ENCODE peak calls at places on chromosomes 11 and 22, in five cellular contexts. T, S, K, Q and P are unnamed samples. For H3K9me3, the result is how much of the 10 kb centered on the place peaks cover.

GRCh38 chr11:69949327-69949726 is 128.8 kb upstream of the ANO1 start:
- DNase-seq in T (peak), S (no peak), Q (no peak), K (peak), P (no peak)

GRCh38 chr11:13183094-13183825 is 94.3 kb upstream of the BMAL1 start:
- DNase-seq in S (no peak), Q (peak), K (no peak), T (no peak), P (no peak)

GRCh38 chr11:85947431-85948272 is 92.5 kb downstream of the CCDC83 start:
- DNase-seq in T (peak), S (no peak), Q (no peak), K (no peak), P (no peak)

GRCh38 chr11:100674212-100674611 is 12.9 kb upstream of the ARHGAP42 start:
- DNase-seq in K (no peak), Q (no peak), S (no peak), T (no peak), P (no peak)

GRCh38 chr11:107116358-107116757 is 98.1 kb upstream of the GUCY1A2 start:
- DNase-seq in Q (no peak), T (no peak), K (no peak), S (no peak), P (no peak)

GRCh38 chr22:26763633-26764295 is 106.4 kb downstream of the MIAT start:
- DNase-seq in S (no peak), T (peak), Q (no peak), K (peak), P (no peak)

GRCh38 chr11:129331217-129331616 is 44.4 kb upstream of the BARX2 start:
- DNase-seq in S (no peak), T (no peak), K (peak), Q (no peak), P (peak)

GRCh38 chr11:120401506-120401905 is 65.3 kb downstream of the ARHGEF12 start:
- DNase-seq in Q (no peak), T (no peak), S (no peak), K (no peak), P (no peak)

GRCh38 chr11:122235615-122236014 is 119.6 kb upstream of the BLID start:
- DNase-seq in Q (no peak), S (no peak), T (no peak), K (no peak), P (no peak)

GRCh38 chr11:2898366-2899079 is 12.9 kb upstream of the CDKN1C start:
- DNase-seq in Q (no peak), K (no peak), T (peak), S (peak), P (peak)

GRCh38 chr11:65696802-65697552 is 15.1 kb upstream of the KAT5 start:
- DNase-seq in T (no peak), Q (no peak), K (no peak), S (no peak), P (no peak)
- H3K4me3 ChIP-seq in T (no peak), Q (no peak), K (no peak), S (no peak), P (no peak)

GRCh38 chr11:104531075-104531474 is 367.1 kb upstream of the PDGFD start:
- DNase-seq in Q (peak), S (no peak), T (no peak), K (peak), P (no peak)
- TF ChIP-seq CTCF in Q (peak), S (no peak), T (no peak), K (peak), P (no peak)

GRCh38 chr22:47879346-47879745 is 1116.9 kb downstream of the TBC1D22A start:
- DNase-seq in K (no peak), Q (no peak), T (no peak), S (no peak), P (no peak)

GRCh38 chr22:47884200-47884599 is 1121.8 kb downstream of the TBC1D22A start:
- DNase-seq in T (peak), K (no peak), S (no peak), Q (no peak), P (no peak)

GRCh38 chr22:47872761-47873535 is 1110.5 kb downstream of the TBC1D22A start:
- DNase-seq in S (no peak), K (no peak), Q (no peak), T (no peak), P (no peak)

GRCh38 chr22:47883757-47884156 is 1121.3 kb downstream of the TBC1D22A start:
- DNase-seq in T (peak), Q (no peak), S (no peak), K (no peak), P (no peak)

DNA sequence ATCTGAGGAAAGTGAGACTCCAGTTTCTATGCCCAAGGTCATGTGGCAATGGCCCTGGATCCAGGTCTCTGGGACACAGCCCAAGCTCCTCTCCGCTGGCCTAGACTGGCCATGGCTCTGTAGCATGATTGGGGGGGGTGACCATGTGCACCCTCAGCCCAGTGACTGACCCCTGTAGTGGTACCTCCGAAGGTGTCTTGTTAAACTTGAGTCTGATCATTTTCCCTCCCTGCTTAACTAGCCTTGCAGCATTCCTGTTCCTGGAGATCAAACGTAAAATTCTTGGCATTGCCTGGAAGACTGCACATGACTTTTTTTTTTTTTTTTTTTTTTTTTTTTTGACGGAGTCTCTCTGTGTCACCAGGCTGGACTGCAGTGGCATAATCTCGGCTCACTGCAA is 1116.0 kb downstream of the TBC1D22A start:
- DNase-seq in K (no peak), Q (no peak), S (no peak), T (no peak), P (no peak)
- H3K9me3 ChIP-seq in K (under half), Q (under half), S (under half), T (under half), P (under half)

GRCh38 chr11:78140392-78141077 is 1.1 kb upstream of the ALG8 start:
- DNase-seq in K (no peak), Q (no peak), S (no peak), T (no peak), P (no peak)
- H3K4me3 ChIP-seq in K (peak), Q (peak), S (peak), T (peak), P (peak)

GRCh38 chr22:38309614-38310517 is 7.4 kb downstream of the CSNK1E start:
- DNase-seq in Q (no peak), T (peak), S (no peak), K (no peak), P (no peak)
- TF ChIP-seq CTCF in Q (no peak), T (no peak), S (no peak), K (no peak), P (no peak)

GRCh38 chr22:11628651-11629511 is 3899.1 kb upstream of the OR11H1 start:
- DNase-seq in K (no peak), S (no peak), Q (no peak), T (peak), P (no peak)
- H3K9me3 ChIP-seq in K (half or more), S (under half), Q (under half), T (under half), P (half or more)

DNA sequence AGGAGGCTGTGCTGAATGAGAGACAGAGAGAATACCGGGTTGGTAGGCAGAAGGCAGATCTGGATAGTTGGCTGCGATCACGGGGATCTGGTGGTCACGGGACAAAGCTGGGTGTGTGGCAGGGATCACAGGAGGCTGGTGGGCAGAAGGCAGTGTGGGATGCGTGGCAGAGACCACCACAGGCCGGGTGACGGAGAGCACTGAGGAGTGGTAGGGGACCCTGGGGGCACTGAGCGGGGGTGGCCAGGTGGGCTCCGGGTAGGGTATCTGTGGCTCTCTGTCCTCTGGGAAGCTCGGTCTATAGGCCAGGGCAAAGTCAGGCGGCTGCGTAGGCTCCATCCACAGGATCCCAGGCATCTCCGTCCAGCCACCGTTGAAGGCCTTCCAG is 1.4 kb downstream of the CD248 start:
- DNase-seq in S (no peak), K (no peak), T (peak), Q (no peak), P (no peak)
- H3K4me3 ChIP-seq in S (peak), K (no peak), T (peak), Q (no peak), P (peak)

DNA sequence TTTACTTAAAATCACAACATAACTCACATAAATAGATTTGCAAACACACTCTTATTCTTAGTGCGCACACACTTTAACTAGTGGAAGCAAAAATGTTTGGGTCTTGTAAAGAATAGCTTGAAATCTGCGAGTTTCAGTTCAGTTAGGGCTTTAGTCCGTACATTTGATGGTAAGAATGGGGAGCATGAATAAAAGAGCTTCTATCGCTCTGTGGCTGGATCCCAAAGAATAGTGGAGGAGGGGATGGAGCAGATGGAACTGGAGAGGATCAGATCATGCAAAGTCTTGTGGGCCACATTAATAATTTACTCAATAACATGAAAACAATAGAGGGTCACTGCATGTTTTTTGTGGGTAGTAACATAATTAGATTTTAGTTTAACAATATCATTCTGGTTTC is 44.3 kb downstream of the DNHD1 start:
- DNase-seq in Q (no peak), T (no peak), S (no peak), K (no peak), P (no peak)
- TF ChIP-seq CTCF in Q (no peak), T (no peak), S (no peak), K (no peak), P (no peak)

GRCh38 chr11:114607753-114608459 is 12.3 kb upstream of the NXPE4 start:
- DNase-seq in K (peak), S (no peak), T (no peak), Q (no peak), P (no peak)

GRCh38 chr11:114604179-114604813 is 8.7 kb upstream of the NXPE4 start:
- DNase-seq in T (no peak), S (no peak), K (peak), Q (no peak), P (no peak)

GRCh38 chr11:114604886-114605285 is 9.3 kb upstream of the NXPE4 start:
- DNase-seq in T (no peak), Q (no peak), S (no peak), K (no peak), P (no peak)

GRCh38 chr11:114605370-114605769 is 9.8 kb upstream of the NXPE4 start:
- DNase-seq in K (peak), S (no peak), T (no peak), Q (no peak), P (no peak)

DNA sequence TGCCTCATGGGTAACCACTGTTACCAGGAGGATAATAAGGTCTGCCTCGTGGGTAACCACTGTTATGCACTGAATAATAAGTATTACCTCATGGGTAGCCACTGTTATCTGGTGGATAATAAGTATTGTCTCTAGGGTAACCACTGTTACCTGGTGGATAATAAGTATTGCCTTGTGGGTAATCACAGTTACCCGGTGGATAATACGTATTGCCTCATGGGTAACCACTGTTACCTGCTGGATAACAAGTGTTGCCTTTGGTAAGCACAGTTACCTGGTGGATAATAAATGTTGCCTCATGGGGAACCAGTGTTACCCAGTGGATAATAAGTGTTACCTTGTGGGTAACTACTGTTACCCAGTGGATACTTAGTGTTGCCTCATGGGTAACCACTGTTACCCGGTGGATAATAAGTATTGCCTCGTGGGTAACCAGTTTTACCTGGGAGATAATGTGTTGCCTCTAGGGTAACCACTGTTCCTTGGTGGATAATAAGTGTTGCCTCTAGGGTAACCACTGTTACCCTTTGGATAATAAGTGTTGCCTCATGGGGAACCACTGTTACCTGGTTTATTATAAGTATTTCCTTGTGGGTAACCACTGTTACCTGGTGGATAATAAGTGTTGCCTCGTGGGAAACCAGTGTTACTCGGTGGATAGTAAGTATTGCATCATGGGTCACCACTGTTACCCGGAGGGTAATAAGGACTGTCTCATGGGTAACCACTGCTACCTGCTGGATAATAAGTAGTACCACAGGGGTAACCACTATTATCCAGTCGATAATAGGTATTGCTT is 10.6 kb upstream of the NXPE4 start:
- DNase-seq in Q (no peak), K (peak), T (no peak), S (no peak), P (no peak)
- H3K9me3 ChIP-seq in Q (under half), K (half or more), T (under half), S (under half), P (under half)